ENCODE peak calls at places on chromosomes 6 and 20, in nine cellular contexts. P, Q, X, Y, V, E, M, R and W are unnamed samples. For H3K4me1, the result is how much of the 10 kb centered on the place peaks cover.

GRCh38 chr6:112640895-112641294 is 293.8 kb downstream of the RFPL4B start:
- DNase-seq in P (no peak), Q (peak), X (no peak), Y (no peak), V (no peak), E (no peak), M (no peak), R (peak), W (no peak)

GRCh38 chr6:61809004-61809595 is 476.9 kb downstream of the KHDRBS2 start:
- DNase-seq in P (peak), Q (peak), X (no peak), Y (no peak), V (no peak), E (peak), M (no peak), R (peak), W (no peak)

GRCh38 chr20:37797669-37798175 is 103.9 kb downstream of the CTNNBL1 start:
- DNase-seq in P (no peak), Q (no peak), X (no peak), Y (no peak), V (no peak), E (no peak), M (no peak), R (no peak), W (no peak)

GRCh38 chr20:39453890-39454289 is 491.7 kb downstream of the DHX35 start:
- DNase-seq in P (no peak), Q (no peak), X (no peak), Y (no peak), V (no peak), E (no peak), M (no peak), R (no peak), W (no peak)

GRCh38 chr20:51452091-51452613 is 90.4 kb downstream of the NFATC2 start:
- DNase-seq in P (no peak), Q (no peak), X (no peak), Y (no peak), V (peak), E (no peak), M (no peak), R (no peak), W (no peak)

GRCh38 chr6:46687619-46688097 is at the start of gene TDRD6:
- DNase-seq in P (no peak), Q (no peak), X (no peak), Y (no peak), V (peak), E (no peak), M (no peak), R (no peak), W (no peak)

GRCh38 chr6:63543001-63543400 is 29.3 kb upstream of the LOC128125822 start:
- DNase-seq in P (no peak), Q (no peak), X (no peak), Y (no peak), V (no peak), E (no peak), M (no peak), R (no peak), W (no peak)

GRCh38 chr20:13883425-13883824 is 98.6 kb downstream of the NDUFAF5 start:
- DNase-seq in P (no peak), Q (peak), X (no peak), Y (no peak), V (no peak), E (no peak), M (no peak), R (no peak), W (no peak)

GRCh38 chr6:25743868-25744267 is 10.7 kb upstream of the SLC17A4 start:
- DNase-seq in P (no peak), Q (no peak), X (no peak), Y (no peak), V (no peak), E (no peak), M (no peak), R (no peak), W (no peak)

GRCh38 chr6:31928672-31928939 is 1.1 kb downstream of the C2 start:
- DNase-seq in P (no peak), Q (no peak), X (no peak), Y (no peak), V (no peak), E (no peak), M (no peak), R (no peak), W (no peak)
- H3K4me3 ChIP-seq in P (no peak), Q (no peak), X (no peak), Y (no peak), V (no peak), E (no peak), M (peak), R (no peak), W (no peak)

GRCh38 chr6:35042041-35042440 is 99.1 kb downstream of the TCP11 start:
- DNase-seq in P (no peak), Q (no peak), X (no peak), Y (no peak), V (no peak), E (no peak), M (no peak), R (no peak), W (no peak)
- H3K4me1 ChIP-seq in P (under half), Q (under half), X (under half), Y (half or more), V (under half), E (under half), M (half or more), R (under half), W (under half)

GRCh38 chr6:15526129-15526764 is 136.6 kb downstream of the DTNBP1 start:
- DNase-seq in P (no peak), Q (no peak), X (peak), Y (no peak), V (no peak), E (no peak), M (no peak), R (no peak), W (no peak)
- H3K4me3 ChIP-seq in P (no peak), Q (no peak), X (no peak), Y (no peak), V (no peak), E (no peak), M (no peak), R (no peak), W (no peak)

GRCh38 chr6:150230877-150231428 is 88.1 kb downstream of the PPP1R14C start:
- DNase-seq in P (no peak), Q (no peak), X (no peak), Y (no peak), V (no peak), E (no peak), M (no peak), R (no peak), W (no peak)

GRCh38 chr6:150228067-150228733 is 85.4 kb downstream of the PPP1R14C start:
- DNase-seq in P (no peak), Q (no peak), X (no peak), Y (no peak), V (no peak), E (no peak), M (no peak), R (no peak), W (no peak)

GRCh38 chr6:150229775-150230561 is 87.1 kb downstream of the PPP1R14C start:
- DNase-seq in P (no peak), Q (peak), X (no peak), Y (no peak), V (no peak), E (no peak), M (no peak), R (peak), W (no peak)

GRCh38 chr6:150233797-150234399 is 91.1 kb downstream of the PPP1R14C start:
- DNase-seq in P (no peak), Q (peak), X (no peak), Y (no peak), V (no peak), E (no peak), M (no peak), R (no peak), W (no peak)

GRCh38 chr6:150231456-150231855 is 88.6 kb downstream of the PPP1R14C start:
- DNase-seq in P (no peak), Q (peak), X (no peak), Y (no peak), V (no peak), E (no peak), M (no peak), R (peak), W (no peak)
- H3K4me1 ChIP-seq in P (under half), Q (under half), X (under half), Y (half or more), V (under half), E (under half), M (under half), R (under half), W (under half)

GRCh38 chr6:3601570-3601969 is 144.7 kb upstream of the SLC22A23 start:
- DNase-seq in P (no peak), Q (no peak), X (no peak), Y (no peak), V (no peak), E (no peak), M (no peak), R (no peak), W (no peak)
- H3K4me3 ChIP-seq in P (no peak), Q (no peak), X (no peak), Y (no peak), V (no peak), E (no peak), M (no peak), R (no peak), W (no peak)

DNA sequence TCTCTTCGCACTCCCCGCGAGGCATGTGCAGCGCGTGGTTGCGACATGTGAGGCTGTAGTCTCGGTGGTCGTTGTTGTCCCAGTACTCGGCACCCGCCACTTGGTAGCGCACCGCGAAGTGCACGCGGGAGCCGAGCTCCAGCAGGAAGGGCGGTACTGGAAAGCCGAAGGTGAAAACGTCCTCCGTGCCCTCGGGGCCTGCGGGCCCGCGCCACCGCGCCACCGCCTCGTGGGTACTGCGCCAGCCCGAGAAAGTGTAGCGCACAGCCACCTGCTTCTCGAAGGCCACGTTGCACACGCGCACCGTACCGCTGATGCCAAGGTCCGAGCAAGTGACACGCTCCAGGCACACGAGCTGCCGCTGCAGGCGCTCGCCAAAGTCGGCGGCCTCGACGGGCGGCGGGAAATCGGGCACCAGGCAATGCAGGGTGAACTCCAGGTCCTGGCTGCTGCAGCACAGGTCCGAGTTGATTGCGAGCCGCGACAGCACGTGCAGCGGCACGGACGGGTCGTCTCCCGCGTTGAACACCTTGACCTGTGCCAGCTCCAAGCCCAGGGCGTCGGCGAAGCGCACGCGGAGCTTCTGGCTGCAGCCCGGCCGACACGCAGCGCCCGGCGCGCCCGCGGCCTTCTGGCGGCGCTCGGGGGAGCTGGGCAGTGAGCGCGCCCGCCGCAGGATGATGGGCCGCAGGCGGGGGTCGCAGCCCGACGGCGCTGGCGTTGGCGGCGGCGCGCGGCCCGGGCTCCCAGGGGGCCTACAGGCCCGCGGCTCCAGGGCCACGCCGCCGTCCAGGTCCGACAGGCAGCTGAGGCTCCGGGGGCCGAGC is 840 bp downstream of the PPP1R3D start:
- DNase-seq in P (peak), Q (no peak), X (no peak), Y (peak), V (peak), E (no peak), M (peak), R (no peak), W (peak)
- H3K4me1 ChIP-seq in P (under half), Q (under half), X (under half), Y (half or more), V (under half), E (under half), M (under half), R (under half), W (under half)

GRCh38 chr6:53426117-53426516 is 77.4 kb upstream of the ELOVL5 start:
- DNase-seq in P (no peak), Q (no peak), X (no peak), Y (no peak), V (no peak), E (no peak), M (no peak), R (no peak), W (no peak)

GRCh38 chr6:53424976-53425718 is 76.4 kb upstream of the ELOVL5 start:
- DNase-seq in P (no peak), Q (no peak), X (no peak), Y (no peak), V (no peak), E (no peak), M (no peak), R (no peak), W (no peak)

GRCh38 chr6:53428886-53429285 is 80.1 kb upstream of the ELOVL5 start:
- DNase-seq in P (no peak), Q (no peak), X (no peak), Y (no peak), V (no peak), E (no peak), M (no peak), R (no peak), W (no peak)

GRCh38 chr6:53424300-53424699 is 75.5 kb upstream of the ELOVL5 start:
- DNase-seq in P (no peak), Q (no peak), X (no peak), Y (no peak), V (no peak), E (no peak), M (no peak), R (no peak), W (no peak)

GRCh38 chr6:53426544-53427270 is 78.0 kb upstream of the ELOVL5 start:
- DNase-seq in P (no peak), Q (no peak), X (no peak), Y (no peak), V (no peak), E (no peak), M (no peak), R (peak), W (no peak)
- H3K4me3 ChIP-seq in P (no peak), Q (no peak), X (no peak), Y (no peak), V (no peak), E (no peak), M (no peak), R (no peak), W (no peak)

DNA sequence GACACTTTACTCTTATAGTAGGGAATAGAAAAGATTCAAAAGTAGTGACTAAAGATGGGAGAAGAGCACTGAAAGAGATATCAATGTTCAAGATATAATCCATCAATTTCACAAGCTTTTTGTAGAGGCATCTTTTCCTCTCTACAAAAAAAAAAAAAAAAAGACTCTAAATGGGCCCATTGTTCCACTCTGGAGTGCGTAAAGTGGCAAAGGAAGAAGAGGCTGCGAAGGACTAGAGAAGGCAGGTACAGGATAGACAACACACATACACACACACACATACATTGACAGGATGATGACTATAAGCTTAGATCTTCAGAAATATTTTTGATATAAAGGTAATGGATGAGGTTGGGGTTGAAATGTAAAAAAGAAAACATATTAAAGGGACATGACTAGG is 157.6 kb downstream of the HIVEP2 start:
- DNase-seq in P (no peak), Q (no peak), X (no peak), Y (no peak), V (no peak), E (no peak), M (no peak), R (no peak), W (no peak)
- H3K4me1 ChIP-seq in P (under half), Q (under half), X (under half), Y (under half), V (under half), E (under half), M (under half), R (under half), W (under half)